ENCODE peak calls at places on chromosomes 11 and 22, in ten cellular contexts. P, C, D, Y, E, M, S, R, H and Z are unnamed samples.

GRCh38 chr11:69352715-69353325 is 58.9 kb downstream of the MYEOV start:
- DNase-seq in P (peak; percentile 86), C (no peak), D (peak; percentile 89), Y (peak; percentile 79), E (peak; percentile 99), M (peak; percentile 95), S (peak; percentile 59), R (no peak), H (peak; percentile 22), Z (peak; percentile 53)

GRCh38 chr11:21546715-21547114 is 646.2 kb upstream of the ANO5 start:
- DNase-seq in P (no peak), C (no peak), D (no peak), Y (no peak), E (no peak), M (no peak), S (no peak), R (no peak), H (no peak), Z (no peak)

GRCh38 chr11:613369-613968 is 2.3 kb downstream of the IRF7 start:
- DNase-seq in P (no peak), C (peak; percentile 90), D (peak; percentile 36), Y (peak; percentile 67), E (peak; percentile 40), M (no peak), S (peak; percentile 90), R (peak; percentile 88), H (peak; percentile 62), Z (peak; percentile 79)

GRCh38 chr22:43230983-43231723 is 44.2 kb upstream of the TTLL12 start:
- DNase-seq in P (peak; percentile 80), C (peak; percentile 89), D (peak; percentile 28), Y (peak; percentile 75), E (peak; percentile 9), M (peak; percentile 3), S (peak; percentile 88), R (peak; percentile 87), H (peak; percentile 48), Z (peak; percentile 77)

GRCh38 chr11:2299773-2300172 is 1.9 kb downstream of the C11orf21 start:
- DNase-seq in P (no peak), C (no peak), D (no peak), Y (no peak), E (no peak), M (no peak), S (no peak), R (no peak), H (no peak), Z (peak; percentile 40)

GRCh38 chr11:94895451-94895850 is 77.9 kb downstream of the CWC15 start:
- DNase-seq in P (no peak), C (no peak), D (peak; percentile 58), Y (no peak), E (peak; percentile 12), M (no peak), S (no peak), R (no peak), H (no peak), Z (no peak)

GRCh38 chr11:86753376-86753775 is 47.0 kb upstream of the PRSS23 start:
- DNase-seq in P (no peak), C (no peak), D (no peak), Y (no peak), E (no peak), M (no peak), S (no peak), R (no peak), H (no peak), Z (no peak)

GRCh38 chr11:121595717-121596156 is 143.0 kb upstream of the SORL1-AS1 start:
- DNase-seq in P (peak; percentile 88), C (no peak), D (peak; percentile 100), Y (peak; percentile 3), E (peak; percentile 95), M (peak; percentile 94), S (no peak), R (no peak), H (no peak), Z (peak; percentile 82)

GRCh38 chr22:38086001-38086845 is 2.2 kb upstream of the SLC16A8 start:
- DNase-seq in P (no peak), C (peak; percentile 80), D (no peak), Y (no peak), E (no peak), M (no peak), S (no peak), R (no peak), H (no peak), Z (no peak)

GRCh38 chr22:48227341-48228018 is 1465.0 kb downstream of the TBC1D22A start:
- DNase-seq in P (no peak), C (no peak), D (no peak), Y (no peak), E (no peak), M (no peak), S (peak; percentile 30), R (no peak), H (no peak), Z (peak; percentile 27)

GRCh38 chr11:76783901-76784813 is 1.0 kb downstream of the TSKU start:
- DNase-seq in P (peak; percentile 75), C (peak; percentile 95), D (peak; percentile 71), Y (peak; percentile 55), E (peak; percentile 60), M (no peak), S (no peak), R (peak; percentile 83), H (peak; percentile 35), Z (no peak)

GRCh38 chr11:17887779-17888178 is 125.1 kb downstream of the SERGEF start:
- DNase-seq in P (no peak), C (peak; percentile 55), D (no peak), Y (no peak), E (no peak), M (no peak), S (no peak), R (no peak), H (no peak), Z (no peak)

GRCh38 chr11:117413616-117414015 is 86.0 kb downstream of the CEP164 start:
- DNase-seq in P (no peak), C (no peak), D (no peak), Y (no peak), E (no peak), M (no peak), S (no peak), R (no peak), H (no peak), Z (no peak)

GRCh38 chr11:58575377-58576020 is at the start of gene LPXN:
- DNase-seq in P (peak; percentile 4), C (no peak), D (peak; percentile 83), Y (no peak), E (peak; percentile 78), M (peak; percentile 71), S (peak; percentile 82), R (no peak), H (peak; percentile 35), Z (no peak)

GRCh38 chr11:102225689-102226562 is 91.4 kb upstream of the BIRC3 start:
- DNase-seq in P (peak; percentile 67), C (no peak), D (peak; percentile 91), Y (peak; percentile 77), E (peak; percentile 97), M (peak; percentile 100), S (no peak), R (no peak), H (no peak), Z (no peak)

GRCh38 chr11:107017104-107017432 is 1.2 kb downstream of the GUCY1A2 start:
- DNase-seq in P (no peak), C (no peak), D (no peak), Y (no peak), E (no peak), M (no peak), S (no peak), R (no peak), H (no peak), Z (no peak)

GRCh38 chr11:98056945-98057344 is 963.8 kb upstream of the CNTN5 start:
- DNase-seq in P (no peak), C (no peak), D (no peak), Y (no peak), E (no peak), M (no peak), S (no peak), R (no peak), H (no peak), Z (no peak)

GRCh38 chr11:77726524-77726923 is 88.9 kb upstream of the CLNS1A start:
- DNase-seq in P (no peak), C (no peak), D (no peak), Y (no peak), E (no peak), M (no peak), S (no peak), R (no peak), H (no peak), Z (no peak)

GRCh38 chr22:31122532-31123291 is at the start of gene INPP5J:
- DNase-seq in P (peak; percentile 77), C (peak; percentile 54), D (no peak), Y (peak; percentile 57), E (no peak), M (no peak), S (no peak), R (peak; percentile 67), H (peak; percentile 82), Z (no peak)

GRCh38 chr11:119540370-119541125 is 117.6 kb upstream of the THY1 start:
- DNase-seq in P (no peak), C (no peak), D (no peak), Y (no peak), E (no peak), M (no peak), S (peak; percentile 33), R (no peak), H (no peak), Z (peak; percentile 39)